ENCODE peak calls at places on chromosomes 6 and 20, in four cellular contexts. A, E, Y and V are unnamed samples.

GRCh38 chr20:5156670-5157448 is 30.1 kb downstream of the CDS2 start:
- DNase-seq in A (peak), E (no peak), Y (no peak), V (no peak)

GRCh38 chr20:62287129-62287528 is 15.7 kb upstream of the ADRM1 start:
- DNase-seq in A (no peak), E (no peak), Y (no peak), V (no peak)

GRCh38 chr20:33862709-33863403 is 51.7 kb downstream of the CHMP4B start:
- DNase-seq in A (peak), E (peak), Y (no peak), V (peak)

GRCh38 chr20:49713779-49714712 is at the start of gene B4GALT5:
- DNase-seq in A (peak), E (peak), Y (no peak), V (peak)

GRCh38 chr6:170182093-170182780 is 108.6 kb downstream of the DLL1 start:
- DNase-seq in A (no peak), E (no peak), Y (no peak), V (peak)

GRCh38 chr6:6008114-6008647 is 1.5 kb upstream of the NRN1 start:
- DNase-seq in A (no peak), E (no peak), Y (no peak), V (no peak)

GRCh38 chr6:35096129-35096852 is 44.8 kb downstream of the TCP11 start:
- DNase-seq in A (peak), E (peak), Y (no peak), V (no peak)

GRCh38 chr6:110813813-110814487 is 1.3 kb downstream of the CDK19 start:
- DNase-seq in A (no peak), E (peak), Y (no peak), V (no peak)

GRCh38 chr6:81734081-81734480 is 18.4 kb downstream of the TENT5A start:
- DNase-seq in A (peak), E (no peak), Y (no peak), V (no peak)

GRCh38 chr6:25882066-25882496 is 8.0 kb upstream of the SLC17A3 start:
- DNase-seq in A (no peak), E (no peak), Y (no peak), V (peak)

GRCh38 chr6:57173886-57174510 is 1.9 kb downstream of the BAG2 start:
- DNase-seq in A (peak), E (peak), Y (no peak), V (no peak)
- H3K4me3 ChIP-seq in A (peak), E (peak), Y (peak), V (peak)

GRCh38 chr6:71486466-71486865 is 197.9 kb downstream of the OGFRL1 start:
- DNase-seq in A (no peak), E (no peak), Y (no peak), V (no peak)
- TF ChIP-seq TCF12 in A (no peak), E (no peak), Y (no peak), V (no peak)

GRCh38 chr6:158607411-158608170 is 37.0 kb downstream of the DYNLT1 start:
- DNase-seq in A (no peak), E (no peak), Y (no peak), V (no peak)

GRCh38 chr6:158606935-158607334 is 37.6 kb downstream of the DYNLT1 start:
- DNase-seq in A (no peak), E (no peak), Y (no peak), V (no peak)

GRCh38 chr6:158603261-158604047 is 41.1 kb downstream of the DYNLT1 start:
- DNase-seq in A (no peak), E (peak), Y (no peak), V (no peak)

GRCh38 chr6:158604048-158604406 is 40.5 kb downstream of the DYNLT1 start:
- DNase-seq in A (no peak), E (peak), Y (no peak), V (no peak)

GRCh38 chr6:158605266-158605878 is 39.2 kb downstream of the DYNLT1 start:
- DNase-seq in A (peak), E (peak), Y (peak), V (peak)
- H3K4me3 ChIP-seq in A (no peak), E (no peak), Y (no peak), V (no peak)

DNA sequence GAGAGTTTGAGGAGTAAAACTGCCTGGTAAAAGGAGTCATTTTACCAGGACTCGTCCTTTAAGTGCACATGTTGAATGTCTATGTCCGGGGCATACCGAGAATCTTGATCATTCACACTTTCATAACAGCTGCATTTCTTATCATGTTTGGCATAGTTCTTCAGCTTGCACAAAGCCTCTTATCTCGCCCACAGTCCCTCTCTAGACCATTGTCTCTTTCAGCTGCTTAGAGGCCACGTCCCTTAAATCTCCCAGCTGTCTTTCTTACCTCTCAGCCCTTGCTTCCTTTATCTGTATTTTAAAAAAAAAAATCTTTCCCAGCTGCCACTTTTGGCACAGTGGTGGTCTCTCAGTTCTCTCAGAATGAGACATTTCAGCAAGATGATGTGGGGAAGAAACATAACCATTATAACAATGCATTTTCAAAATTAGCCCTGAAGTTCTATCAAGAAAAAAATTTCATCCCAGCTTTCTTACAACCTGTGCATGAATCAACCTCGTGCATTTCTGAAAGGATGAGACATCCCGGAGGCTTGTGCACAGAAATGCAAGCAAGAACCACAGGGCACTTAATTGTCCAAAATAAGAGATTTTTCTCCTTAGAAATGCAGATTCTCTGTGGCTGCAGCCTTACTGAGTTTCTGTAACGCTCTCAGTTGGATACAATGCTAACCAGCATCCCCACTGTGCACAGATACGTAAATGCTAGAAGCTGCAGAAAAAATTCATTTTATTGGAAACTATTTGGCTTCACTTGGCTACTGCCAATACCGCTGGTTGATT is 24.2 kb downstream of the RBM24 start:
- DNase-seq in A (no peak), E (no peak), Y (no peak), V (no peak)
- TF ChIP-seq TCF12 in A (no peak), E (no peak), Y (no peak), V (no peak)